ENCODE peak calls at places on chromosomes 16 and 17, in four cellular contexts. One of them, this sample, is unnamed.
A peak's percentile ranks its signal among the peaks of the same experiment; 100 is the strongest.

GRCh38 chr17:700504-701094 is 14.0 kb downstream of the VPS53 start:
- DNase-seq in heart left ventricle: no peak
- DNase-seq in lower lobe of right lung: no peak
- DNase-seq in prostate gland: no peak
- DNase-seq in this sample: no peak

GRCh38 chr17:62870581-62870964 is 62.5 kb upstream of the MARCHF10 start:
- DNase-seq in lower lobe of right lung: no peak
- DNase-seq in heart left ventricle: no peak
- DNase-seq in prostate gland: no peak
- DNase-seq in this sample: no peak

GRCh38 chr17:72837335-72837734 is 255.2 kb downstream of the SLC39A11 start:
- DNase-seq in heart left ventricle: no peak
- DNase-seq in lower lobe of right lung: no peak
- DNase-seq in prostate gland: no peak
- DNase-seq in this sample: no peak

GRCh38 chr17:48074322-48075054 is 26.3 kb downstream of the NFE2L1 start:
- DNase-seq in heart left ventricle: no peak
- DNase-seq in prostate gland: peak; percentile 79
- DNase-seq in lower lobe of right lung: peak; percentile 65
- DNase-seq in this sample: peak; percentile 32

GRCh38 chr17:31673076-31673475 is 186.0 kb downstream of the COPRS start:
- DNase-seq in lower lobe of right lung: no peak
- DNase-seq in heart left ventricle: no peak
- DNase-seq in prostate gland: no peak
- DNase-seq in this sample: no peak

GRCh38 chr17:68640601-68641000 is 39.4 kb upstream of the FAM20A start:
- DNase-seq in heart left ventricle: no peak
- DNase-seq in prostate gland: no peak
- DNase-seq in lower lobe of right lung: no peak
- DNase-seq in this sample: no peak

GRCh38 chr16:27230562-27230991 is 27.3 kb downstream of the KDM8 start:
- DNase-seq in prostate gland: no peak
- DNase-seq in lower lobe of right lung: peak; percentile 54
- DNase-seq in heart left ventricle: peak; percentile 74
- DNase-seq in this sample: peak; percentile 79

GRCh38 chr17:31825961-31826691 is 32.9 kb downstream of the COPRS start:
- DNase-seq in heart left ventricle: no peak
- DNase-seq in prostate gland: no peak
- DNase-seq in lower lobe of right lung: no peak
- DNase-seq in this sample: no peak

GRCh38 chr17:57422574-57423164 is 166.3 kb downstream of the MSI2 start:
- DNase-seq in lower lobe of right lung: no peak
- DNase-seq in heart left ventricle: no peak
- DNase-seq in prostate gland: no peak
- DNase-seq in this sample: no peak

GRCh38 chr16:1651055-1651454 is 27.0 kb upstream of the JPT2 start:
- DNase-seq in prostate gland: no peak
- DNase-seq in heart left ventricle: no peak
- DNase-seq in lower lobe of right lung: no peak
- DNase-seq in this sample: no peak

GRCh38 chr16:78324649-78325274 is 225.3 kb downstream of the WWOX start:
- DNase-seq in lower lobe of right lung: no peak
- DNase-seq in prostate gland: no peak
- DNase-seq in heart left ventricle: no peak
- DNase-seq in this sample: no peak

GRCh38 chr16:5504028-5504758 is 406.6 kb upstream of the EEF2KMT start:
- DNase-seq in prostate gland: peak; percentile 5
- DNase-seq in heart left ventricle: no peak
- DNase-seq in lower lobe of right lung: no peak
- DNase-seq in this sample: no peak

GRCh38 chr17:76461765-76462555 is 5.4 kb upstream of the AANAT start:
- DNase-seq in prostate gland: no peak
- DNase-seq in lower lobe of right lung: peak; percentile 4
- DNase-seq in heart left ventricle: no peak
- DNase-seq in this sample: no peak

GRCh38 chr17:59890720-59891119 is 2.0 kb downstream of the TUBD1 start:
- DNase-seq in heart left ventricle: no peak
- DNase-seq in prostate gland: no peak
- DNase-seq in lower lobe of right lung: no peak
- DNase-seq in this sample: no peak

GRCh38 chr16:58417600-58417999 is 25.3 kb downstream of the GINS3 start:
- DNase-seq in lower lobe of right lung: no peak
- DNase-seq in heart left ventricle: no peak
- DNase-seq in prostate gland: no peak
- DNase-seq in this sample: no peak

GRCh38 chr16:80518436-80518835 is 22.4 kb upstream of the DYNLRB2 start:
- DNase-seq in prostate gland: no peak
- DNase-seq in lower lobe of right lung: no peak
- DNase-seq in heart left ventricle: no peak
- DNase-seq in this sample: no peak

GRCh38 chr16:87780385-87780989 is 14.7 kb upstream of the KLHDC4 start:
- DNase-seq in heart left ventricle: no peak
- DNase-seq in lower lobe of right lung: peak; percentile 81
- DNase-seq in prostate gland: no peak
- DNase-seq in this sample: no peak

GRCh38 chr17:49519781-49520180 is 24.7 kb downstream of the NGFR start:
- DNase-seq in prostate gland: no peak
- DNase-seq in heart left ventricle: no peak
- DNase-seq in lower lobe of right lung: no peak
- DNase-seq in this sample: peak; percentile 57

GRCh38 chr16:84390131-84390785 is 21.9 kb downstream of the ATP2C2 start:
- DNase-seq in lower lobe of right lung: no peak
- DNase-seq in prostate gland: no peak
- DNase-seq in heart left ventricle: no peak
- DNase-seq in this sample: peak; percentile 68

GRCh38 chr17:27533874-27534815 is 77.9 kb downstream of the KSR1 start:
- DNase-seq in prostate gland: no peak
- DNase-seq in lower lobe of right lung: no peak
- DNase-seq in heart left ventricle: no peak
- DNase-seq in this sample: no peak

GRCh38 chr16:79329163-79329521 is 271.4 kb downstream of the MAF start:
- DNase-seq in heart left ventricle: no peak
- DNase-seq in lower lobe of right lung: no peak
- DNase-seq in prostate gland: no peak
- DNase-seq in this sample: no peak

GRCh38 chr17:82875418-82875856 is 35.6 kb upstream of the ZNF750 start:
- DNase-seq in lower lobe of right lung: peak; percentile 86
- DNase-seq in heart left ventricle: no peak
- DNase-seq in prostate gland: peak; percentile 82
- DNase-seq in this sample: peak; percentile 65

GRCh38 chr16:84266451-84266850 is 26.6 kb upstream of the KCNG4 start:
- DNase-seq in heart left ventricle: no peak
- DNase-seq in prostate gland: no peak
- DNase-seq in lower lobe of right lung: no peak
- DNase-seq in this sample: peak; percentile 32

GRCh38 chr17:2962729-2963128 is 100.7 kb downstream of the OR1D5 start:
- DNase-seq in heart left ventricle: no peak
- DNase-seq in lower lobe of right lung: no peak
- DNase-seq in prostate gland: no peak
- DNase-seq in this sample: no peak

GRCh38 chr16:88753191-88753590 is 31.8 kb downstream of the PIEZO1 start:
- DNase-seq in lower lobe of right lung: no peak
- DNase-seq in prostate gland: no peak
- DNase-seq in heart left ventricle: no peak
- DNase-seq in this sample: no peak

GRCh38 chr17:38815576-38816193 is 9.4 kb downstream of the CWC25 start:
- DNase-seq in heart left ventricle: no peak
- DNase-seq in lower lobe of right lung: no peak
- DNase-seq in prostate gland: no peak
- DNase-seq in this sample: no peak

GRCh38 chr17:40469805-40470675 is 26.8 kb downstream of the IGFBP4 start:
- DNase-seq in lower lobe of right lung: no peak
- DNase-seq in prostate gland: no peak
- DNase-seq in heart left ventricle: no peak
- DNase-seq in this sample: no peak

GRCh38 chr17:49616546-49617205 is 41.0 kb downstream of the NXPH3 start:
- DNase-seq in heart left ventricle: peak; percentile 69
- DNase-seq in prostate gland: no peak
- DNase-seq in lower lobe of right lung: no peak
- DNase-seq in this sample: no peak

GRCh38 chr17:5819396-5819795 is 235.1 kb upstream of the NLRP1 start:
- DNase-seq in lower lobe of right lung: no peak
- DNase-seq in heart left ventricle: no peak
- DNase-seq in prostate gland: no peak
- DNase-seq in this sample: no peak

GRCh38 chr17:65423346-65424140 is 137.9 kb downstream of the AXIN2 start:
- DNase-seq in lower lobe of right lung: no peak
- DNase-seq in prostate gland: no peak
- DNase-seq in heart left ventricle: no peak
- DNase-seq in this sample: no peak
- TF ChIP-seq CTCF in lower lobe of right lung: no peak
- TF ChIP-seq CTCF in prostate gland: no peak
- TF ChIP-seq CTCF in heart left ventricle: no peak
- TF ChIP-seq CTCF in this sample: no peak

GRCh38 chr17:61803216-61803615 is 60.1 kb downstream of the BRIP1 start:
- DNase-seq in heart left ventricle: no peak
- DNase-seq in lower lobe of right lung: no peak
- DNase-seq in prostate gland: no peak
- DNase-seq in this sample: no peak

GRCh38 chr17:61805399-61805798 is 57.9 kb downstream of the BRIP1 start:
- DNase-seq in prostate gland: no peak
- DNase-seq in heart left ventricle: no peak
- DNase-seq in lower lobe of right lung: no peak
- DNase-seq in this sample: no peak

GRCh38 chr17:61806941-61807340 is 56.4 kb downstream of the BRIP1 start:
- DNase-seq in prostate gland: no peak
- DNase-seq in lower lobe of right lung: no peak
- DNase-seq in heart left ventricle: no peak
- DNase-seq in this sample: no peak

GRCh38 chr17:61806081-61806828 is 57.1 kb downstream of the BRIP1 start:
- DNase-seq in prostate gland: no peak
- DNase-seq in heart left ventricle: no peak
- DNase-seq in lower lobe of right lung: no peak
- DNase-seq in this sample: no peak

DNA sequence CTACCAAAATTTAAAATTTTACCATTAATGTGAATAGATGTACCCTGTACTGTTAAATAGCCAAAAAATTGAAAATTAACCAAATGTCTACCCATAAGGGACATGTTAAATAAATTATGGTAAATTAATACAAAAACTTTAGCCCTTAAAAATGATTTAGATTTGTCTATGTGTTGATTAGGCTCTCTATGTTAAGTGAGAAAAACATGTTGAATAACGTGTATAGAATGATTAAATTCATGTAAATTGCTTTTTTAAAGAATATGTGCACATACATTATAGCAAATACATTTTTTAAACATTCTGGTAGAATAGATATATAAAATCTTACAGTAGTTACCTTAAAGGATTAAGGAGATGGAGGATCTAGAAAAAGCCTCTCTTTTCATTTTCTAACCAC is 59.5 kb downstream of the BRIP1 start:
- DNase-seq in heart left ventricle: no peak
- DNase-seq in lower lobe of right lung: no peak
- DNase-seq in prostate gland: no peak
- DNase-seq in this sample: no peak
- TF ChIP-seq CTCF in heart left ventricle: no peak
- TF ChIP-seq CTCF in lower lobe of right lung: no peak
- TF ChIP-seq CTCF in prostate gland: no peak
- TF ChIP-seq CTCF in this sample: no peak

DNA sequence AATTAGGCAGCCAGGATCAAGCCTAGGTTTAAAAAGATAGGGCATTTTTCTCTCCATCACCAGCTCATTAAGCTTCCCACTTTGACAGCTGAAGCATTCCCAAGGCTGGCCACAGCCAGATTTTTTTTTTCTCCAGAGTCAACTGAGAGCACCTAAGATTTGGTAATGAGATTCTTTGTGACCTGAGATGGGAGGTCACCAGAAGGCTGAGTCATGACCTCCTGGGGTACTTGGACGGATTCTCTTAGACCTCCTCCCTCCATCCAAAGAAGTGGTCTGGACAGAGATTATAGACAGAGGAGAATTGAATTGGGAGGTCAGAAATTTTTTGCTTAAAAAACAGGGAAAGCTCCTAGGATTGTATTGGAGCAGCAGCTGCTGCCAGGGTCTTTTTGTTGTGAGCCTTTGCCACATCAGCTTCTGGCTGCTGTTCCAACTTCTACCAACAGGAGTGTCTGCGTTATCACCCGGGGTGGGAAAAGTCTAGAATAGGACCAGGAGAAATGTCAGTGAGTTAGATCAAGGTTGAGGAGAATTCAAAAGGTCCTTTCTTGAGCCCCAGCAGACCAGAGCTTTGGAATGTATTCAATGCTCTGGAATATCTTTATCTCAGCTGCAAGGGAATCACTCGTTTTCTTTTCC is 221.2 kb upstream of the N4BP1 start:
- DNase-seq in heart left ventricle: no peak
- DNase-seq in prostate gland: no peak
- DNase-seq in lower lobe of right lung: no peak
- DNase-seq in this sample: no peak
- TF ChIP-seq CTCF in heart left ventricle: no peak
- TF ChIP-seq CTCF in prostate gland: no peak
- TF ChIP-seq CTCF in lower lobe of right lung: no peak
- TF ChIP-seq CTCF in this sample: no peak

DNA sequence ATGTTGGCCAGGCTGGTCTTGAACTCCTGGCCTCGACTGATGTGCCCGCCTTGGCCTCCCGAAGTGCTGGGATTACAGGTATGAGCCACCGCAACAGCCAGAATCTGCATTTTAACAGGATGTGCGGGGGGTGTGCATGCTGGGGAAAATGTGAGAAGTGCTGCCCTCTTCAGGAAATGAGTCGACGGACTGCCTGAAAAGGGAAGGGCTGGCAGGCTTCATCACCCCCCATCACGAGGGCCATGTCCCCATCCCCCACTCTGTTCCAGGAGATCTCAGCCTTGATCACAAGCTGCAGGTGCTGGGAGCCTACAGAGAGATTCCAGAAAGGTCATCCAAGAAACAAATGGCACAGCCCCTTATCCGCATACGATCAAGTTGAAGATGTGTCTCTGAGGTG is 195.3 kb upstream of the RPL38 start:
- DNase-seq in prostate gland: no peak
- DNase-seq in lower lobe of right lung: no peak
- DNase-seq in heart left ventricle: no peak
- DNase-seq in this sample: peak; percentile 49
- TF ChIP-seq CTCF in prostate gland: no peak
- TF ChIP-seq CTCF in lower lobe of right lung: peak; percentile 8
- TF ChIP-seq CTCF in heart left ventricle: no peak
- TF ChIP-seq CTCF in this sample: peak; percentile 51